ENCODE peak calls at places on chromosome 15, in eight cellular contexts. B, H, Z, P, Y, F, U and C are unnamed samples.

GRCh38 chr15:40762919-40763800 is 708 bp upstream of the GCHFR start:
- DNase-seq in P (no peak), H (peak), Y (no peak), B (no peak), F (peak), U (peak), Z (no peak), C (peak)

GRCh38 chr15:39641187-39641889 is 60.5 kb downstream of the THBS1 start:
- DNase-seq in B (no peak), F (no peak), H (no peak), U (no peak), Y (no peak), P (no peak), Z (peak), C (no peak)

GRCh38 chr15:32986147-32986546 is 208.4 kb downstream of the FMN1 start:
- DNase-seq in U (no peak), Z (no peak), P (no peak), H (no peak), B (no peak), Y (no peak), F (no peak), C (no peak)

GRCh38 chr15:48954538-48954937 is 9.2 kb downstream of the SHC4 start:
- DNase-seq in Y (no peak), B (peak), Z (peak), F (peak), H (no peak), U (no peak), P (no peak), C (no peak)

GRCh38 chr15:99619712-99620111 is 53.9 kb downstream of the MEF2A start:
- DNase-seq in P (no peak), U (no peak), H (no peak), F (peak), B (peak), Z (no peak), Y (no peak), C (no peak)

GRCh38 chr15:31261266-31262142 is 65.1 kb upstream of the KLF13 start:
- DNase-seq in Y (no peak), Z (no peak), P (no peak), U (no peak), B (no peak), F (no peak), H (no peak), C (no peak)

GRCh38 chr15:90002428-90002844 is 1.3 kb downstream of the ZNF710 start:
- DNase-seq in H (peak), F (peak), Y (no peak), Z (peak), U (peak), B (peak), P (no peak), C (peak)

GRCh38 chr15:48940508-48940907 is 23.2 kb downstream of the SHC4 start:
- DNase-seq in H (no peak), U (no peak), F (peak), B (peak), P (no peak), Z (peak), Y (no peak), C (peak)

GRCh38 chr15:70795311-70795665 is 31.9 kb upstream of the UACA start:
- DNase-seq in F (peak), H (no peak), U (no peak), Z (peak), B (peak), Y (no peak), P (no peak), C (peak)

GRCh38 chr15:48059786-48060185 is 61.0 kb upstream of the SLC24A5 start:
- DNase-seq in B (peak), F (peak), H (no peak), P (no peak), Z (no peak), Y (no peak), U (no peak), C (no peak)

GRCh38 chr15:81216411-81216810 is 19.7 kb downstream of the IL16 start:
- DNase-seq in B (no peak), F (no peak), P (no peak), Y (no peak), U (no peak), Z (no peak), H (no peak), C (no peak)

GRCh38 chr15:85646538-85647091 is 148.1 kb downstream of the KLHL25 start:
- DNase-seq in U (no peak), Y (no peak), B (peak), F (peak), P (no peak), Z (peak), H (no peak), C (peak)

GRCh38 chr15:71226536-71227455 is 111.5 kb downstream of the THSD4 start:
- DNase-seq in H (no peak), B (no peak), Z (no peak), Y (no peak), F (no peak), P (no peak), U (no peak), C (no peak)

GRCh38 chr15:37824717-37825382 is 109.6 kb upstream of the TMCO5A start:
- DNase-seq in Z (peak), B (peak), H (no peak), F (peak), U (no peak), P (no peak), Y (no peak), C (peak)

GRCh38 chr15:66024998-66025397 is 155.7 kb downstream of the RAB11A start:
- DNase-seq in H (no peak), Y (peak), Z (peak), P (no peak), U (no peak), B (no peak), F (peak), C (no peak)

GRCh38 chr15:69145694-69146492 is 14.5 kb upstream of the GLCE start:
- DNase-seq in U (no peak), H (no peak), B (no peak), Z (no peak), F (no peak), P (no peak), Y (peak), C (no peak)

GRCh38 chr15:74200871-74201419 is 1.6 kb downstream of the STRA6 start:
- DNase-seq in Z (peak), U (no peak), B (peak), H (no peak), P (no peak), F (peak), Y (no peak), C (no peak)